ENCODE peak calls at places on chromosomes 16 and 17, in ten cellular contexts. O, X, W, Y, F, E, R, S, H and L are unnamed samples.
A peak's percentile ranks its signal among the peaks of the same experiment; 100 is the strongest.

GRCh38 chr16:4654946-4655590 is 30.4 kb downstream of the MGRN1 start:
- DNase-seq in S (no peak), O (no peak), Y (no peak), E (no peak), X (no peak), W (no peak), R (no peak), H (no peak), F (no peak), L (no peak)

GRCh38 chr17:75535119-75535537 is 9.6 kb downstream of the LLGL2 start:
- DNase-seq in Y (peak; percentile 31), H (no peak), F (no peak), O (no peak), S (no peak), E (peak; percentile 68), X (no peak), R (no peak), W (no peak), L (no peak)

GRCh38 chr17:3915642-3916012 is 638 bp downstream of the P2RX1 start:
- DNase-seq in X (no peak), F (no peak), R (no peak), H (no peak), O (no peak), S (no peak), E (no peak), W (no peak), Y (no peak), L (no peak)

GRCh38 chr17:1108810-1109605 is 70.8 kb downstream of the ABR start:
- DNase-seq in S (peak; percentile 87), O (no peak), R (peak; percentile 67), Y (peak; percentile 68), E (peak; percentile 30), H (no peak), W (peak; percentile 68), X (no peak), F (peak; percentile 61), L (peak; percentile 38)

GRCh38 chr17:73311781-73312641 is at the start of gene CDC42EP4:
- DNase-seq in W (peak; percentile 96), H (peak; percentile 84), S (peak; percentile 98), O (peak; percentile 99), E (peak; percentile 97), X (peak; percentile 98), Y (peak; percentile 97), R (peak; percentile 93), F (peak; percentile 96), L (peak; percentile 91)

GRCh38 chr17:82933911-82934310 is 94.1 kb upstream of the ZNF750 start:
- DNase-seq in X (peak; percentile 56), S (peak; percentile 45), R (no peak), E (no peak), F (no peak), Y (no peak), O (no peak), W (peak; percentile 4), H (no peak), L (no peak)

GRCh38 chr17:49041527-49041926 is 44.3 kb downstream of the IGF2BP1 start:
- DNase-seq in H (no peak), R (no peak), Y (no peak), X (no peak), F (no peak), E (no peak), S (no peak), W (no peak), O (no peak), L (no peak)

GRCh38 chr17:58010067-58010799 is 3.2 kb upstream of the SRSF1 start:
- DNase-seq in S (no peak), R (no peak), Y (no peak), W (no peak), E (no peak), X (no peak), O (no peak), F (no peak), H (no peak), L (no peak)

GRCh38 chr17:14301279-14301760 is 439 bp downstream of the HS3ST3B1 start:
- DNase-seq in O (no peak), H (peak; percentile 29), R (peak; percentile 33), S (no peak), F (peak; percentile 34), W (no peak), Y (peak; percentile 66), E (peak; percentile 40), X (no peak), L (no peak)

GRCh38 chr17:14297161-14297851 is 3.6 kb upstream of the HS3ST3B1 start:
- DNase-seq in O (peak; percentile 77), W (peak; percentile 55), H (no peak), Y (peak; percentile 86), F (peak; percentile 13), X (no peak), S (peak; percentile 78), R (peak; percentile 80), E (peak; percentile 55), L (no peak)

GRCh38 chr17:14300628-14301278 is at the start of gene HS3ST3B1:
- DNase-seq in W (peak; percentile 98), E (peak; percentile 97), H (peak; percentile 95), X (peak; percentile 99), S (peak; percentile 99), R (peak; percentile 97), O (peak; percentile 100), Y (peak; percentile 99), F (peak; percentile 96), L (peak; percentile 97)

GRCh38 chr17:14298221-14298994 is 2.5 kb upstream of the HS3ST3B1 start:
- DNase-seq in H (no peak), Y (peak; percentile 72), W (no peak), R (peak; percentile 26), X (no peak), S (no peak), F (no peak), O (peak; percentile 46), E (no peak), L (no peak)

DNA sequence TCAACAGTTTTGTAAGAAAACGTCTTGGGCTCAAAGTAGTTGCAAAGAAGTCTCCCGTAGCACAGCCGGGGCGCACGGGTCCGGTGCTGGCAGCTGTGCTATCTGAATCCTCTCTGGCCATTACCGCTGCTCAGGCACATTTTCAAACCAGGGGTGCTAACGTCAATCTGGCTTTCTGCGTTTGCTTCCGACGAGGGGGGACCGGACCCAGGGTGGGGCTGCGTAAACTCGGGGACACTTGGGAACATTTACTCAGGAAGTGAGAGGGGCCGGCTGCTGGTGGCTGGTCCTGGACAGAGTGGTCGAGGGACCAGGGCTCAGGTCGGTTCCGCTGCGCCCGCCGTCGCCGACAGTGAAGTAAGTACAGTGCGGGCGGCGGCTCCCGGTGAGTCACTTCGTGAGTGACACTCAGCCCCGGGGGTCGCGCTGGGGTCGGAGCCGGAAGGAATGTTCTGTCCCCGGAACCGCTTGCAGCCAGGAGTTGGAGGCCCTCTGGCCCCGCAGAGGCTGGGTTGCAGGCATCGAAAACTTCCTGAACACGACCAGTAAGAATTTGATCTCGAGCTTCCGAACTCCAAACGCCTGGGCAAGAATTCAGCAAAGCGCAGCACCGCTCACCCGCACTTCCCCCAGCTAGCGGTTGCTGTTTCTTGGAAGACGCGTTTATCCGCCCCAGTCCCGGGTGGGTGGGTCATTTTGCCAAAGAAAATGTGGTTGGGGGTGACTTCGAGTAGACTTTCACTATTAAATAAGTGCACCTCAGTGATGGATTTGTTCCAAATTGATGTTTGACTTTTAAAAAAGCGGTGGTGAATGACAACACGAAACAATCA is 1.4 kb upstream of the HS3ST3B1 start:
- DNase-seq in H (no peak), Y (peak; percentile 78), X (peak; percentile 86), F (no peak), S (peak; percentile 68), W (peak; percentile 48), E (peak; percentile 30), O (peak; percentile 79), R (peak; percentile 48), L (no peak)
- TF ChIP-seq CTCF in H (no peak), Y (no peak), X (no peak), F (no peak), S (no peak), W (no peak), E (no peak), O (no peak), R (no peak), L (no peak)

DNA sequence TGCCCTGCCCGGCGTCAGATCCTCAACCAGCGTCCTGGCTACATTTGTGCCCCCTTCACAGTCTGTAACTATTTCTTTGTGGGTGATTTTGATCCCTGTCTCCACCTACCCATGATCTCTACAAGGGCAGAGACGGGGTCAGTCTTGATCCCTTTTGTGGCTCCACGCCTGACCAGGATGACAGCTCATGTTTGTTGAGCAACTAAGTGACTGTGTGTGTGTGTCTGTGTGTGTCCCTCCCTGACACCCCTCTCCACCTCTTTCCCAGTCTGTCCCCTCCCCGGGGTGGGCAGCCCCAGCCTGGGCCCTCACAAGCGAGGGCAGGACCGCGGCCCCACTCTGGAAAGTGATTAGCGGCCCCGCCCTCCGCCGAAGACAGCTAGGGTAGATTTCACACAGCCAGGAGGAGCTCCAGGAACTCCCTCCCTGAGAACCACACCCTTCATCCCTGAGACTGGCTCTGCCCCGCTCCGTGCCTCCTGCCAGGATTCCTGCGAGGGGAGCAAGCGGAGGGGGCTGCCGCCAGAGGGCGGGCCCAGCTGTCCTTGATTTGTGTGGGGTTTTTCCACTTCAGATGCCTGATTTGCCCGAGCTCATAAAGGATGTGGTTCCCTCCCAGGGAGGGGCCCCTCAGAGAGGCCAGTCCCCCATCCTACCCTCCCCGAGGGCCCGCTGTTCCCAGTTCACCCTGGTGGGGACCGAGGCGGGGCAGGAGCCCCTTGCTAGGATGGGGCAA is 5.3 kb upstream of the HS3ST6 start:
- DNase-seq in Y (peak; percentile 85), R (no peak), W (no peak), X (no peak), S (no peak), F (peak; percentile 38), O (peak; percentile 91), H (no peak), E (peak; percentile 60), L (peak; percentile 60)
- TF ChIP-seq CTCF in Y (peak; percentile 66), R (peak; percentile 24), W (no peak), X (peak; percentile 4), S (peak; percentile 13), F (no peak), O (peak; percentile 76), H (peak; percentile 25), E (peak; percentile 22), L (peak; percentile 61)

DNA sequence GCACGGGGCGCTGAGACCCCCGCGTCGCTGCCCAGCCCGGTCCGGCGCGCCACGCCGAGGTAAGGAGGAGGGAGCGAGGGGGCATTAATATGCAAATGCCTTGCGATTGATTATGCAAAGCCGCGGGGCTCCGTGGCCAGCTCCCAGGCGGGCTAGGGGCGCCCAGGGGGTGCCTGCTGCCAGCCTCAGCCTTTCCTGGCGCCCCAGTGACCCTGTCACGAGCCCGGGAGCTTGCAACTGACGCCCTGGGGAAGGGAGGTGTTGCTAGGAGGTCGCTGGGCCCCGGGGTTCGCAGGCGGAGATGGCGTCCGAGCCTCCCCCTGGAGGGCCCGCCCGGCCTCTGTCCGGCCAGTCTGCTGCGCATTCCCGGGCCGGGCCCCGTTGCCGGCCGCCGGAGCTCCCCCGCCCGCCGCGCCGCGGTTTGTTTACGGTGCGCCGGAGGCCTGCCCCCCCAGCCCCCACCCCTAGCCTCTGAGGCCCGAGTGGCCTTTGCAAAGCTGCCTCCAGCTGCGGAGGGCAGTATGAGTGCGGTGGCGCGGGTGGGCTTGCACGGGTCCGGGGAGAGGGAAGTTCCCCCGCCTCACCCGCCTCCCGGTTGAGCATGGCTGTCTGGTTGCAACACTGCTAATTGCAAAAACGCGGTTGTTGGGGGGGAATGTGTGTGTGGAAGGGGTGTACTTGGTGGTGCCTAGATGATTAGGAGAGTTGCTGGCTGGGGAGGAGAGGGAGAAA is 435 bp downstream of the THRA start:
- DNase-seq in R (peak; percentile 40), O (peak; percentile 83), S (peak; percentile 88), H (no peak), F (peak; percentile 31), Y (peak; percentile 86), X (peak; percentile 92), W (peak; percentile 70), E (peak; percentile 94), L (no peak)
- TF ChIP-seq CTCF in R (no peak), O (no peak), S (no peak), H (no peak), F (no peak), Y (no peak), X (no peak), W (no peak), E (no peak), L (no peak)

GRCh38 chr16:69260506-69260905 is 50.6 kb upstream of the VPS4A start:
- DNase-seq in E (no peak), W (no peak), S (no peak), Y (no peak), X (no peak), H (no peak), F (no peak), O (no peak), R (no peak), L (no peak)

GRCh38 chr16:69260019-69260418 is 51.1 kb upstream of the VPS4A start:
- DNase-seq in X (no peak), W (no peak), F (no peak), Y (no peak), R (no peak), E (no peak), H (no peak), S (no peak), O (peak; percentile 29), L (no peak)
- TF ChIP-seq CTCF in X (no peak), W (no peak), F (peak; percentile 13), Y (no peak), R (no peak), E (no peak), H (no peak), S (no peak), O (peak; percentile 40), L (no peak)